ENCODE peak calls at places on chromosomes 7 and 10, in six cellular contexts. D, Q, F, P, B and Z are unnamed samples.

GRCh38 chr10:126955934-126956711 is 50.9 kb downstream of the DOCK1 start:
- DNase-seq in D (no peak), Q (no peak), F (no peak), P (no peak), B (no peak), Z (no peak)

GRCh38 chr10:4514445-4515108 is 311.4 kb upstream of the AKR1E2 start:
- DNase-seq in D (no peak), Q (no peak), F (no peak), P (no peak), B (no peak), Z (no peak)

GRCh38 chr10:44385423-44385725 is 477 bp upstream of the CXCL12 start:
- DNase-seq in D (no peak), Q (peak), F (no peak), P (no peak), B (no peak), Z (no peak)

GRCh38 chr7:158487546-158488224 is 99.9 kb downstream of the PTPRN2 start:
- DNase-seq in D (no peak), Q (no peak), F (no peak), P (no peak), B (no peak), Z (no peak)

GRCh38 chr7:5636914-5637313 is 144.5 kb downstream of the RNF216 start:
- DNase-seq in D (peak), Q (peak), F (peak), P (peak), B (peak), Z (peak)

GRCh38 chr10:29969255-29970011 is 90.0 kb downstream of the JCAD start:
- DNase-seq in D (no peak), Q (no peak), F (no peak), P (no peak), B (no peak), Z (no peak)

GRCh38 chr7:137772748-137773147 is 74.0 kb downstream of the DGKI start:
- DNase-seq in D (peak), Q (no peak), F (no peak), P (peak), B (peak), Z (no peak)

GRCh38 chr7:119935418-119936025 is 337.5 kb upstream of the KCND2 start:
- DNase-seq in D (no peak), Q (no peak), F (peak), P (peak), B (peak), Z (peak)

GRCh38 chr7:24665564-24666294 is 91.5 kb downstream of the GSDME start:
- DNase-seq in D (peak), Q (no peak), F (peak), P (peak), B (peak), Z (peak)

GRCh38 chr10:109886788-109887155 is 36.5 kb downstream of the XPNPEP1 start:
- DNase-seq in D (no peak), Q (no peak), F (no peak), P (no peak), B (no peak), Z (no peak)

DNA sequence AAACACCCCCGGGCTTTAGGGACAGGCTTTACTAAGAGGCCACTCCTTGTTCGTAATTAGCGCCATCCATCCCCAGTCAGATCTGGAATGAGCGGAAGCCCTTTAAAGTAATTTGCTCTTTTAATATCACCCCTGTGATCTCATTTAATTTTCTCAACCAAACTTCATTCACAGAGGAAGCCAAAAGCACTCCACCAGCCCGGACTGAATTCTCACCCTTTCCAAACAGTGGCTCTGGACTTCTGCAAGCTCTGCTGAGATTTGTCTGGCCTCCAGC is 43.1 kb downstream of the UNC5B start:
- DNase-seq in D (no peak), Q (no peak), F (no peak), P (no peak), B (no peak), Z (no peak)
- H3K4me3 ChIP-seq in D (no peak), Q (no peak), F (no peak), P (no peak), B (no peak), Z (no peak)

GRCh38 chr7:12062062-12062461 is 149.0 kb upstream of the TMEM106B start:
- DNase-seq in D (no peak), Q (no peak), F (peak), P (no peak), B (no peak), Z (no peak)
- TF ChIP-seq CTCF in D (peak), Q (no peak), F (no peak), P (no peak), B (peak), Z (peak)

GRCh38 chr7:2099036-2099957 is 133.4 kb downstream of the MAD1L1 start:
- DNase-seq in D (no peak), Q (no peak), F (no peak), P (no peak), B (no peak), Z (no peak)
- H3K4me3 ChIP-seq in D (no peak), Q (no peak), F (no peak), P (no peak), B (no peak), Z (no peak)

GRCh38 chr7:148622887-148623585 is 32.5 kb downstream of the C7orf33 start:
- DNase-seq in D (no peak), Q (no peak), F (no peak), P (no peak), B (no peak), Z (no peak)
- TF ChIP-seq CTCF in D (no peak), Q (no peak), F (no peak), P (no peak), B (no peak), Z (no peak)

GRCh38 chr10:80283536-80284199 is 5.8 kb downstream of the MAT1A start:
- DNase-seq in D (no peak), Q (no peak), F (no peak), P (no peak), B (no peak), Z (no peak)
- H3K4me3 ChIP-seq in D (no peak), Q (no peak), F (no peak), P (no peak), B (no peak), Z (no peak)

GRCh38 chr10:6726924-6727323 is 146.8 kb upstream of the PRKCQ start:
- DNase-seq in D (no peak), Q (no peak), F (no peak), P (no peak), B (no peak), Z (no peak)

GRCh38 chr10:6721964-6722615 is 142.0 kb upstream of the PRKCQ start:
- DNase-seq in D (peak), Q (no peak), F (peak), P (peak), B (peak), Z (peak)

GRCh38 chr10:6722616-6723004 is 142.5 kb upstream of the PRKCQ start:
- DNase-seq in D (peak), Q (no peak), F (peak), P (no peak), B (peak), Z (no peak)

GRCh38 chr10:6716521-6716920 is 136.4 kb upstream of the PRKCQ start:
- DNase-seq in D (no peak), Q (no peak), F (no peak), P (no peak), B (peak), Z (no peak)

GRCh38 chr10:6721480-6721879 is 141.4 kb upstream of the PRKCQ start:
- DNase-seq in D (peak), Q (no peak), F (peak), P (peak), B (peak), Z (peak)
- TF ChIP-seq CTCF in D (peak), Q (no peak), F (peak), P (peak), B (peak), Z (peak)

GRCh38 chr7:4245866-4246470 is 436.1 kb upstream of the FOXK1 start:
- DNase-seq in D (no peak), Q (no peak), F (no peak), P (no peak), B (no peak), Z (no peak)

GRCh38 chr7:4246536-4246935 is 435.6 kb upstream of the FOXK1 start:
- DNase-seq in D (no peak), Q (no peak), F (no peak), P (no peak), B (no peak), Z (no peak)

GRCh38 chr7:4248295-4248694 is 433.8 kb upstream of the FOXK1 start:
- DNase-seq in D (no peak), Q (no peak), F (no peak), P (no peak), B (no peak), Z (no peak)

GRCh38 chr7:4249241-4249640 is 432.9 kb upstream of the FOXK1 start:
- DNase-seq in D (no peak), Q (no peak), F (no peak), P (no peak), B (no peak), Z (no peak)

GRCh38 chr7:4247106-4247876 is 434.8 kb upstream of the FOXK1 start:
- DNase-seq in D (no peak), Q (no peak), F (no peak), P (no peak), B (no peak), Z (no peak)
- H3K4me3 ChIP-seq in D (no peak), Q (no peak), F (no peak), P (no peak), B (no peak), Z (no peak)

GRCh38 chr7:151310578-151310977 is 31.0 kb upstream of the NUB1 start:
- DNase-seq in D (no peak), Q (no peak), F (peak), P (no peak), B (no peak), Z (no peak)
- TF ChIP-seq CTCF in D (peak), Q (peak), F (peak), P (peak), B (peak), Z (peak)

DNA sequence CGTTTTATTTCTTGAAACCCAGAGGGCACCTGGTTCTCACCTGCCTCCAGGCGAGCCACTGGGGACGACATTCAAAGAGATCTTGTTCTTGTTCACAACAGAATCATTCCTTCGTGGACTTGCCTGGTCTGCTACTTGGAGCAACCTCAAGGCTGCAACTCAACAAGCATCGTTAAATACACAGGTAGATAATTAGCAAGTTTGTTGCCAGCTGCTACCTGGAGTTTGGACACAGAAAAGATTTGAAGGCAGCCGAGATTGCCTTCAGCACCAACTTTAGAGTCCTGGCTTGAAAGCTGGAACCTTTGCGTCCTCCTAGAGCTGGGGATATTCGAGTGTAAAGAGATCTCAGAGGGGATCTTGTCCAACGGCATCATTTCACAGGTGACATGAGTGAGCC is 89.6 kb upstream of the C7orf33 start:
- DNase-seq in D (no peak), Q (no peak), F (no peak), P (no peak), B (no peak), Z (no peak)
- H3K4me3 ChIP-seq in D (no peak), Q (no peak), F (no peak), P (no peak), B (no peak), Z (no peak)

GRCh38 chr7:151085691-151086620 is at the start of gene AGAP3:
- DNase-seq in D (peak), Q (peak), F (peak), P (no peak), B (peak), Z (no peak)

GRCh38 chr7:151088019-151088855 is 2.0 kb downstream of the AGAP3 start:
- DNase-seq in D (no peak), Q (no peak), F (no peak), P (no peak), B (no peak), Z (no peak)

GRCh38 chr7:151086802-151087246 is 549 bp downstream of the AGAP3 start:
- DNase-seq in D (no peak), Q (no peak), F (no peak), P (no peak), B (peak), Z (no peak)

GRCh38 chr7:151088856-151089699 is 2.8 kb downstream of the AGAP3 start:
- DNase-seq in D (peak), Q (peak), F (no peak), P (no peak), B (peak), Z (no peak)

DNA sequence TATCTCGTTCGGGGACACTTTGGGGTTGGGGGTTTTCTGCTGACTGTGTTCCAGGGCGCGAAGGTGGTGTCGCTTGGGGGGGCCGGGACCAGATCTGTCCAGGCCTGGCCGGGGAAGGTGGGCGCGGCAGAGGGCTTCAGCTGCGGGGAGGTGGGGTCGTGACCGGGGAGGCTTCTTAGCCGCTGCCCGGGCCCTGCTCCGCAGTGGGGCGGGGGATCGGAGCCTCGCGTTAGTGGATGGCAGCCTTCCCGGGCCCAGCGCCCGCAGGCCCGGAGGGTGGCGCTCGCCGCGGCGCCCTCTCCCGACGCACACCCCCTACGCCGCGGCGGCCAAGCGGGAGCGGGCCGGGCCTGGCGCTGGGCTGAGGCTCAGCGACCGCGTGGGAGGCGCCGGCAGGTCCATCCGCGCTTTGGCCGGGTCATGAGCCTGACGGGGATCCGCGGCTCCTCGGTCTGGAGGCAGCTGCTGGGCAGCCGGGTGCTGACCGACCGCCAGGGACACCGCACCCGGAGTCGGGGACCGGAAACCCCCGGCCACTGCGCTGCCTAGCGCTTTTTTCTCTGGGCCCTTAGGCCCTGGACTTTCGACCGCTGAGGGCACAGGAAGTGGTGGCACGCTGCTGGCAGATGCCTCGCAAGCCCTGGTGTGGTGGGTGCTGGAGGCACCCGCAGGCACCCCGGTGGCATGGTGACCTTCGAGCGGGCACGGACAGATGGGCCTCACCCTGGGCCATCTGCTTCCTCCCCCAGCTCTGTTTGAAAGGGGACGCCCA is 1.2 kb downstream of the AGAP3 start:
- DNase-seq in D (no peak), Q (peak), F (peak), P (no peak), B (peak), Z (no peak)
- TF ChIP-seq CTCF in D (no peak), Q (peak), F (peak), P (peak), B (no peak), Z (no peak)